ENCODE peak calls at places on chromosome 9, in ten cellular contexts. U, Q, K, E, I, V, C, R, S and M are unnamed samples.
A peak's percentile ranks its signal among the peaks of the same experiment; 100 is the strongest.

GRCh38 chr9:36293171-36293570 is 34.9 kb upstream of the GNE start:
- DNase-seq in U (no peak), C (no peak), I (no peak), Q (no peak), R (no peak), S (no peak), E (no peak), K (no peak), V (no peak), M (no peak)

GRCh38 chr9:69074801-69075200 is 39.2 kb downstream of the FXN start:
- DNase-seq in S (no peak), V (no peak), R (no peak), C (no peak), Q (no peak), I (no peak), K (no peak), E (no peak), U (no peak), M (no peak)

GRCh38 chr9:130900701-130901497 is 4.3 kb upstream of the QRFP start:
- DNase-seq in I (no peak), R (no peak), S (no peak), Q (no peak), U (no peak), V (no peak), E (no peak), C (no peak), K (no peak), M (no peak)

GRCh38 chr9:26975728-26976707 is 19.8 kb downstream of the IFT74 start:
- DNase-seq in E (no peak), C (no peak), V (peak; percentile 48), R (no peak), Q (no peak), I (no peak), U (peak; percentile 34), S (no peak), K (no peak), M (no peak)

GRCh38 chr9:86349271-86349670 is 4.9 kb downstream of the TUT7 start:
- DNase-seq in S (no peak), Q (no peak), K (no peak), I (no peak), C (no peak), V (no peak), U (no peak), R (no peak), E (no peak), M (no peak)

GRCh38 chr9:130185494-130186005 is 13.3 kb downstream of the NCS1 start:
- DNase-seq in C (no peak), K (peak; percentile 35), U (no peak), V (no peak), Q (no peak), I (no peak), E (no peak), R (no peak), S (no peak), M (no peak)

GRCh38 chr9:86778761-86779160 is 168.5 kb downstream of the GAS1 start:
- DNase-seq in V (no peak), U (no peak), S (no peak), I (no peak), E (no peak), R (no peak), C (no peak), Q (no peak), K (no peak), M (no peak)

GRCh38 chr9:3951266-3951665 is 348.6 kb downstream of the GLIS3 start:
- DNase-seq in C (no peak), S (no peak), K (no peak), R (no peak), Q (no peak), I (no peak), U (no peak), E (no peak), V (no peak), M (no peak)

GRCh38 chr9:101311759-101312420 is 72.9 kb downstream of the BAAT start:
- DNase-seq in E (peak; percentile 55), Q (peak; percentile 70), V (peak; percentile 83), C (no peak), K (no peak), R (no peak), S (peak; percentile 52), U (peak; percentile 60), I (peak; percentile 54), M (peak; percentile 54)

GRCh38 chr9:76691761-76692313 is 72.4 kb upstream of the PCA3 start:
- DNase-seq in E (no peak), I (no peak), K (no peak), C (no peak), S (no peak), R (no peak), Q (no peak), U (no peak), V (no peak), M (no peak)

GRCh38 chr9:95134457-95134881 is 183.0 kb downstream of the FANCC start:
- DNase-seq in U (no peak), R (no peak), K (no peak), V (no peak), C (no peak), I (no peak), Q (no peak), S (no peak), E (no peak), M (no peak)

GRCh38 chr9:8429157-8429556 is 629.6 kb upstream of the DMAC1 start:
- DNase-seq in S (no peak), E (no peak), U (no peak), Q (no peak), C (no peak), V (no peak), K (no peak), R (no peak), I (no peak), M (no peak)

GRCh38 chr9:137293482-137294090 is 8.5 kb downstream of the NRARP start:
- DNase-seq in V (no peak), R (no peak), I (no peak), Q (no peak), K (no peak), S (no peak), U (no peak), C (no peak), E (no peak), M (no peak)

GRCh38 chr9:129175825-129176633 is 2.0 kb downstream of the IER5L start:
- DNase-seq in E (peak; percentile 83), K (peak; percentile 58), R (peak; percentile 90), U (peak; percentile 74), I (peak; percentile 88), Q (peak; percentile 97), C (peak; percentile 90), V (peak; percentile 89), S (no peak), M (peak; percentile 88)

GRCh38 chr9:6630502-6631206 is 14.9 kb downstream of the GLDC start:
- DNase-seq in R (no peak), V (no peak), U (no peak), I (no peak), E (no peak), S (no peak), C (no peak), K (no peak), Q (no peak), M (peak; percentile 54)

GRCh38 chr9:135339378-135339973 is 140.1 kb upstream of the PPP1R26 start:
- DNase-seq in R (peak; percentile 26), E (no peak), Q (no peak), V (no peak), U (no peak), S (no peak), K (no peak), C (peak; percentile 60), I (no peak), M (no peak)

GRCh38 chr9:127144670-127145458 is 22.4 kb upstream of the ANGPTL2 start:
- DNase-seq in Q (no peak), E (no peak), V (no peak), R (no peak), S (no peak), K (no peak), I (no peak), C (no peak), U (no peak), M (no peak)
- TF ChIP-seq CTCF in Q (no peak), E (no peak), V (no peak), R (no peak), S (no peak), K (no peak), I (no peak), C (no peak), U (no peak), M (no peak)

GRCh38 chr9:126915846-126916543 is 1.4 kb downstream of the RALGPS1 start:
- DNase-seq in S (no peak), R (no peak), E (no peak), U (no peak), V (no peak), Q (peak; percentile 73), I (no peak), K (no peak), C (no peak), M (no peak)

GRCh38 chr9:126916909-126917308 is 2.3 kb downstream of the RALGPS1 start:
- DNase-seq in E (no peak), V (peak; percentile 16), R (no peak), K (no peak), C (no peak), I (no peak), U (no peak), S (no peak), Q (no peak), M (no peak)

GRCh38 chr9:126915281-126915816 is 767 bp downstream of the RALGPS1 start:
- DNase-seq in Q (peak; percentile 93), V (peak; percentile 19), C (peak; percentile 79), I (no peak), U (no peak), R (peak; percentile 91), E (no peak), K (peak; percentile 47), S (no peak), M (peak; percentile 23)

GRCh38 chr9:126919193-126919592 is 4.6 kb downstream of the RALGPS1 start:
- DNase-seq in U (no peak), E (no peak), S (no peak), Q (no peak), I (no peak), C (no peak), K (no peak), V (no peak), R (no peak), M (no peak)

GRCh38 chr9:126914458-126915280 is at the start of gene RALGPS1:
- DNase-seq in R (peak; percentile 97), U (peak; percentile 94), E (peak; percentile 98), I (peak; percentile 88), V (peak; percentile 91), S (peak; percentile 72), Q (peak; percentile 100), C (peak; percentile 98), K (peak; percentile 97), M (peak; percentile 99)
- TF ChIP-seq CTCF in R (no peak), U (no peak), E (no peak), I (no peak), V (no peak), S (no peak), Q (no peak), C (no peak), K (no peak), M (no peak)

GRCh38 chr9:21155501-21155900 is 11.0 kb downstream of the IFNA21 start:
- DNase-seq in I (no peak), U (peak; percentile 44), Q (no peak), S (no peak), R (no peak), K (no peak), C (no peak), V (no peak), E (no peak), M (no peak)

GRCh38 chr9:21153688-21154608 is 12.3 kb upstream of the IFNW1 start:
- DNase-seq in S (no peak), Q (peak; percentile 45), R (peak; percentile 38), I (no peak), V (peak; percentile 51), E (peak; percentile 38), K (no peak), C (no peak), U (peak; percentile 64), M (peak; percentile 38)
- TF ChIP-seq CTCF in S (no peak), Q (peak; percentile 25), R (peak; percentile 16), I (no peak), V (peak; percentile 46), E (peak; percentile 37), K (no peak), C (no peak), U (peak; percentile 53), M (peak; percentile 15)

GRCh38 chr9:18190671-18191374 is 283.1 kb upstream of the ADAMTSL1 start:
- DNase-seq in V (no peak), I (no peak), C (no peak), R (no peak), Q (no peak), S (no peak), U (no peak), E (no peak), K (no peak), M (no peak)
- TF ChIP-seq CTCF in V (no peak), I (no peak), C (no peak), R (no peak), Q (no peak), S (no peak), U (peak; percentile 15), E (no peak), K (no peak), M (no peak)